ENCODE peak calls at places on chromosome X, in five cellular contexts. Q is GM12892, R is HepG2, B is GM12878, K is H1. V is an unnamed sample.

GRCh38 chrX:47078129-47079043 is at the start of gene RGN:
- DNase-seq in Q (no peak), R (peak), B (no peak), K (no peak), V (no peak)

GRCh38 chrX:69616520-69617203 is 749 bp downstream of the EDA start:
- DNase-seq in Q (peak), R (peak), B (no peak), K (no peak), V (no peak)

GRCh38 chrX:129982300-129983246 is at the start of gene BCORL1:
- DNase-seq in Q (peak), R (peak), B (peak), K (peak), V (peak)

GRCh38 chrX:39813631-39814246 is 284.0 kb downstream of the BCOR start:
- DNase-seq in Q (no peak), R (no peak), B (no peak), K (no peak), V (no peak)

GRCh38 chrX:124274438-124275166 is 57.9 kb upstream of the TEX13D start:
- DNase-seq in Q (no peak), R (no peak), B (no peak), K (no peak), V (no peak)

GRCh38 chrX:2692221-2693122 is 1.4 kb downstream of the CD99 start:
- DNase-seq in Q (no peak), R (no peak), B (no peak), K (no peak), V (no peak)

GRCh38 chrX:22033818-22034217 is 1.7 kb downstream of the PHEX start:
- DNase-seq in Q (no peak), R (no peak), B (no peak), K (no peak), V (no peak)

GRCh38 chrX:148049441-148049840 is 68.3 kb downstream of the FMR1NB start:
- DNase-seq in Q (no peak), R (peak), B (no peak), K (no peak), V (no peak)

GRCh38 chrX:154729439-154729838 is 21.4 kb downstream of the GAB3 start:
- DNase-seq in Q (no peak), R (no peak), B (no peak), K (no peak), V (no peak)

GRCh38 chrX:150508461-150509367 is 59.7 kb upstream of the MTM1 start:
- DNase-seq in Q (no peak), R (no peak), B (no peak), K (no peak), V (no peak)
- TF ChIP-seq POLR2A in Q (no peak), R (no peak), B (no peak), K (no peak), V (no peak)

DNA sequence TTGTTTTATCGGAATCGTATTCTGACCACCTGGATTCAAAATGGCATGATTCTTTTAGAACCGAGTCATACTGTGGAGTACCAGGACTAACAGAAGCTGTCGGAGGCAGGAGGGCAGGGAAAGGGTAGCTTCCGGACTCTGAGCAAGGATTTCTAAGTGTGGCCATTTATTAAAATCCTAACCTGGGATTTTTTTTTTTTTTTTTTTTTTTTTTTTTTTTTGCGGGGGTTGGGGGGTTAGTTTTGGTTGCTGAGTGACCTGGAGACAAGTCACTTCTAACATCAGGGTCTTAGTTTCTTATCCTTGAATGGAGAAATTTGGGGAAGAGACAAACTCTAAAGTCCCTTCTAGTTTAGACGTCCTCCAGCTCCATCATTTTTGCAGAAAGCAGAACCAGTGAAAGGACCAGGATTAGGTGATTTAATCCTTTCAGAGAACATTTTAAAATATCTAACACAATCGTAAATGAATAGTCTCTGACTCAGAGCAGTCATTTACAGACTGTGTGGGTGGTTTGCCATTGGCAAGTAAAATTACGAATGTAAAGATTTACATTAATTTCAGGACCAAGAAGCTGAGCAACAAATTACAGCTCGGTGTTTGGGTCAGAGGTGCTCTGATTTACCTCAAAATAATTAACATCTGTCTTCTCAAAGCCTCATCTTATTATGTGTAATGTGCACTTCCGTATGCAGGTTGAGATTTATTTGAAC is 7.3 kb downstream of the SLC25A5 start:
- DNase-seq in Q (no peak), R (no peak), B (no peak), K (no peak), V (no peak)
- TF ChIP-seq TAF1 in Q (no peak), R (no peak), B (no peak), K (no peak), V (no peak)

GRCh38 chrX:106997611-106998010 is 2.4 kb downstream of the MORC4 start:
- DNase-seq in Q (no peak), R (no peak), B (no peak), K (no peak), V (no peak)

GRCh38 chrX:106999002-106999975 is 723 bp downstream of the MORC4 start:
- DNase-seq in Q (peak), R (peak), B (no peak), K (no peak), V (peak)

GRCh38 chrX:106995678-106996077 is 4.3 kb downstream of the MORC4 start:
- DNase-seq in Q (no peak), R (no peak), B (no peak), K (no peak), V (no peak)

GRCh38 chrX:107000013-107000515 is at the start of gene MORC4:
- DNase-seq in Q (peak), R (peak), B (no peak), K (peak), V (peak)
- TF ChIP-seq POLR2A in Q (no peak), R (peak), B (no peak), K (no peak), V (no peak)

GRCh38 chrX:34381241-34381640 is 249.1 kb upstream of the FAM47A start:
- DNase-seq in Q (no peak), R (no peak), B (no peak), K (no peak), V (no peak)
- TF ChIP-seq TAF1 in Q (no peak), R (no peak), B (no peak), K (no peak), V (no peak)

DNA sequence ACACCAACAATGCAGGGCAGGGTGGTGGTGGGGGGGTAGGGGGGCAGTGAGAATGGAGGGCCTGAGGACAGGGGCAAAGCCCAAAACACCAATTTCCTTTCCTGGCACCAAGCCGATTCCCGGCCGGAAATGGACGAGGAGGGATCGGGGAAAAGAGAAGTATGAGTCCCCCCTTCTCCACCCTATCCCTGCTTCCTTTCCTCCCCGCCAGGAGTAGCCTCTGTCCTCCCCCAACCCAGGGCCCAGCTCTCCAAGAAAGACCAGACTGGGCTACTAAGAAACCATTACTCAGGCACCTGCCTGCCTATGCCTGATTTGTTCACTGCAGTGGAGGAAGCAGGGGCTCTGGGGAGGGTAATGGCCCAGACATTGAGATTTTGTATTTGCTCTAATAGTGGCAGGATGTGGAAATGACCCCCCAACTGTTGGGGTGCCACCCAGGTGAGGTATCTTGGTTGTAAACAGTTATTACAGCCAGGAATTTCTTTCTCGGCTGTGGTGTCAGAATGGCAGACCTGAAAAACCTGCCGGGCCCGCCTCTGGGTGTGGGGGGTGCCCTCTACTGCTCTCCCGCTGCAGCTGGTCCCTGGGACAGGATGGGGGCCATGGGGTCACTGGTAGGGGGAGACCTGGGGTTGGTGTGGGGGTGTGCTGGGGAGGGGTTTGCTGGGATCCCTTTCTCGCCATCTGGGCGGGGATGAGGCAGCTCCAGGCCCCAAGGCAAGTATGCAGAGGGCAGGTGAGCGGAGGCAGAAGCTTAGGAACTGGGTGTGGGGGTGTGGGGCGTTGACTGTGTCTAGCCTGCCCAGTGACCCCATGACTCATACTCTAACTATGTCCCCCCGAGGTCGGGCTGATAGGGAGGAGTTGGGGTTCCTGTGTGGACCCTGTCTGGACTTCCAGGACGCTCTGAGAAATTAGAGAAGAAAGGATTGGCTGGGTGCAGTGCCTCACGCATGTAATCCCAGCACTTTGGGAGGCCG is 701 bp downstream of the CCDC120 start:
- DNase-seq in Q (no peak), R (no peak), B (no peak), K (no peak), V (no peak)
- TF ChIP-seq POLR2A in Q (no peak), R (no peak), B (no peak), K (no peak), V (no peak)

GRCh38 chrX:65811558-65812228 is 144.2 kb downstream of the MSN start:
- DNase-seq in Q (no peak), R (no peak), B (no peak), K (no peak), V (no peak)
- TF ChIP-seq TAF1 in Q (no peak), R (no peak), B (no peak), K (no peak), V (no peak)

GRCh38 chrX:41921492-41922124 is 1.7 kb downstream of the CASK start:
- DNase-seq in Q (no peak), R (peak), B (peak), K (no peak), V (no peak)

GRCh38 chrX:41922694-41923171 is 621 bp downstream of the CASK start:
- DNase-seq in Q (no peak), R (no peak), B (no peak), K (no peak), V (no peak)

GRCh38 chrX:41922125-41922521 is 1.2 kb downstream of the CASK start:
- DNase-seq in Q (no peak), R (no peak), B (no peak), K (no peak), V (no peak)

GRCh38 chrX:41923925-41924693 is 755 bp upstream of the CASK start:
- DNase-seq in Q (no peak), R (no peak), B (no peak), K (no peak), V (no peak)

GRCh38 chrX:41923257-41923924 is at the start of gene CASK:
- DNase-seq in Q (peak), R (peak), B (peak), K (peak), V (peak)
- TF ChIP-seq POLR2A in Q (no peak), R (no peak), B (no peak), K (peak), V (no peak)

DNA sequence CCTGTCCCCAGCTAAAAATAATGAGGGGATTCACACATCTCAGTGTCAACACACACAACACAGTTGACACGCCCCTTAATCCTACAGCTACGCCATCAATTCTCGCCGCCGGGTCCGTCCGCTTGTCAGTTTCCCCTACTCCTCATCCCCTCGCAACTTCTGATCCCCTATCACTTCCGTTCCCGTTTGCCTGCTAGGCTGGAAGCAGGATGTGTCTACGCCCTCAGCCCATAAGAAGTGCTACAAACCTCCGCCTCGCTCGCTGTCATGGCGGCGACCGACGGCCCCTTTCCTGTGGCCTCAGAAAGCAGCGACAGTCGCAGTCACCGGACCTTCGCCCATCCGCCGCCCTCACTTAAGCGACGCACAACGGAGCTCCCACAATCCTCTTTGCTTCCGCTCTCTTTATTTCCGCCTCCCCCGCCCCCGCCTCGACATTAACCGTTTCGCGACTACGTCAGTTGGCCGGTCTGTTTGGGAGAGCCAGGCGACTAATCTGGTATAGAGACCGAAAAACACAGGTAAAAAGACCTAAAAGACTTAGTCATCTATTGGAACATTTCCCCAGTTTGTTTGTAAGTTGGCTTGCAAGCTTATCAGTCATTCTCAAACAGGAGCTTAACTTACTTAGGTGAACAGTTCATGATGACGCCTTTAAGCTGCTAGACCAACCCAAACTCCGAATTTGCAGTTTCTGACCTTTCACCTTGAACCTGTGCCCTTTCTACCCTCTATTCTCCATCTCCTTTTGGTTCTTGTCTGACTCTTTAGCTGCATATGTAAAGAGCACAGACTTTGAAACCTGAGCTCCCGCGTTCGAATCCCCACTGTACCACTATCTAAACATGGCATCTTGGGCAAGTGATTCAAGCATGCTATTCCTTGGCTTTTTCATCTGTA is at the start of gene SLC25A53:
- DNase-seq in Q (peak), R (peak), B (peak), K (peak), V (peak)
- TF ChIP-seq TAF1 in Q (peak), R (peak), B (peak), K (peak), V (peak)